ENCODE peak calls at places on chromosomes 5 and 9, in five cellular contexts. One of them, this sample, is unnamed.

GRCh38 chr9:129109952-129110739 is 447 bp downstream of the CRAT start:
- DNase-seq in A549: peak
- DNase-seq in activated effector memory CD4-positive, alpha-beta T cell treated with anti-CD3 and anti-CD28 coated beads, Interleukin-2, amount 50 U/mL, for 16 hours: no peak
- DNase-seq in transverse colon: peak
- DNase-seq in cardiac muscle cell: peak
- DNase-seq in this sample: no peak

GRCh38 chr9:79134654-79135053 is 437.1 kb upstream of the TLE4 start:
- DNase-seq in transverse colon: no peak
- DNase-seq in A549: peak
- DNase-seq in cardiac muscle cell: peak
- DNase-seq in activated effector memory CD4-positive, alpha-beta T cell treated with anti-CD3 and anti-CD28 coated beads, Interleukin-2, amount 50 U/mL, for 16 hours: no peak
- DNase-seq in this sample: no peak

GRCh38 chr9:21974542-21975409 is 19.4 kb downstream of the CDKN2A start:
- DNase-seq in cardiac muscle cell: peak
- DNase-seq in activated effector memory CD4-positive, alpha-beta T cell treated with anti-CD3 and anti-CD28 coated beads, Interleukin-2, amount 50 U/mL, for 16 hours: peak
- DNase-seq in transverse colon: no peak
- DNase-seq in A549: no peak
- DNase-seq in this sample: no peak

GRCh38 chr9:130632841-130633240 is 31.6 kb upstream of the PRDM12 start:
- DNase-seq in activated effector memory CD4-positive, alpha-beta T cell treated with anti-CD3 and anti-CD28 coated beads, Interleukin-2, amount 50 U/mL, for 16 hours: no peak
- DNase-seq in cardiac muscle cell: no peak
- DNase-seq in A549: no peak
- DNase-seq in transverse colon: no peak
- DNase-seq in this sample: no peak

GRCh38 chr5:77935516-77936364 is 159.6 kb upstream of the TBCA start:
- DNase-seq in transverse colon: no peak
- DNase-seq in A549: no peak
- DNase-seq in cardiac muscle cell: no peak
- DNase-seq in activated effector memory CD4-positive, alpha-beta T cell treated with anti-CD3 and anti-CD28 coated beads, Interleukin-2, amount 50 U/mL, for 16 hours: no peak
- DNase-seq in this sample: no peak

GRCh38 chr5:137122558-137122957 is 376.6 kb downstream of the SPOCK1 start:
- DNase-seq in activated effector memory CD4-positive, alpha-beta T cell treated with anti-CD3 and anti-CD28 coated beads, Interleukin-2, amount 50 U/mL, for 16 hours: no peak
- DNase-seq in transverse colon: no peak
- DNase-seq in A549: no peak
- DNase-seq in cardiac muscle cell: no peak
- DNase-seq in this sample: no peak

GRCh38 chr9:136576269-136576626 is 30.4 kb upstream of the NOTCH1 start:
- DNase-seq in activated effector memory CD4-positive, alpha-beta T cell treated with anti-CD3 and anti-CD28 coated beads, Interleukin-2, amount 50 U/mL, for 16 hours: no peak
- DNase-seq in A549: peak
- DNase-seq in transverse colon: no peak
- DNase-seq in cardiac muscle cell: no peak
- DNase-seq in this sample: no peak

GRCh38 chr5:175254155-175254554 is 189.8 kb downstream of the DRD1 start:
- DNase-seq in A549: no peak
- DNase-seq in cardiac muscle cell: no peak
- DNase-seq in transverse colon: no peak
- DNase-seq in activated effector memory CD4-positive, alpha-beta T cell treated with anti-CD3 and anti-CD28 coated beads, Interleukin-2, amount 50 U/mL, for 16 hours: no peak
- DNase-seq in this sample: no peak

GRCh38 chr9:93024986-93025630 is 33.4 kb upstream of the SUSD3 start:
- DNase-seq in activated effector memory CD4-positive, alpha-beta T cell treated with anti-CD3 and anti-CD28 coated beads, Interleukin-2, amount 50 U/mL, for 16 hours: peak
- DNase-seq in transverse colon: no peak
- DNase-seq in cardiac muscle cell: no peak
- DNase-seq in A549: no peak
- DNase-seq in this sample: peak

GRCh38 chr9:75140261-75140660 is 51.9 kb downstream of the OSTF1 start:
- DNase-seq in A549: no peak
- DNase-seq in cardiac muscle cell: no peak
- DNase-seq in transverse colon: no peak
- DNase-seq in activated effector memory CD4-positive, alpha-beta T cell treated with anti-CD3 and anti-CD28 coated beads, Interleukin-2, amount 50 U/mL, for 16 hours: no peak
- DNase-seq in this sample: no peak

GRCh38 chr5:132505641-132506040 is 15.1 kb upstream of the IRF1 start:
- DNase-seq in activated effector memory CD4-positive, alpha-beta T cell treated with anti-CD3 and anti-CD28 coated beads, Interleukin-2, amount 50 U/mL, for 16 hours: no peak
- DNase-seq in cardiac muscle cell: no peak
- DNase-seq in A549: no peak
- DNase-seq in transverse colon: no peak
- DNase-seq in this sample: no peak

GRCh38 chr9:13816837-13817236 is 497.1 kb downstream of the NFIB start:
- DNase-seq in activated effector memory CD4-positive, alpha-beta T cell treated with anti-CD3 and anti-CD28 coated beads, Interleukin-2, amount 50 U/mL, for 16 hours: no peak
- DNase-seq in transverse colon: no peak
- DNase-seq in cardiac muscle cell: no peak
- DNase-seq in A549: no peak
- DNase-seq in this sample: no peak

GRCh38 chr5:126597156-126597555 is 2.1 kb upstream of the ALDH7A1 start:
- DNase-seq in A549: peak
- DNase-seq in cardiac muscle cell: no peak
- DNase-seq in transverse colon: no peak
- DNase-seq in activated effector memory CD4-positive, alpha-beta T cell treated with anti-CD3 and anti-CD28 coated beads, Interleukin-2, amount 50 U/mL, for 16 hours: no peak
- DNase-seq in this sample: no peak

GRCh38 chr5:176675676-176676360 is 28.5 kb downstream of the TSPAN17 start:
- DNase-seq in cardiac muscle cell: peak
- DNase-seq in A549: peak
- DNase-seq in transverse colon: no peak
- DNase-seq in activated effector memory CD4-positive, alpha-beta T cell treated with anti-CD3 and anti-CD28 coated beads, Interleukin-2, amount 50 U/mL, for 16 hours: no peak
- DNase-seq in this sample: no peak

GRCh38 chr9:98698856-98699255 is 9.9 kb downstream of the GABBR2 start:
- DNase-seq in A549: no peak
- DNase-seq in cardiac muscle cell: no peak
- DNase-seq in activated effector memory CD4-positive, alpha-beta T cell treated with anti-CD3 and anti-CD28 coated beads, Interleukin-2, amount 50 U/mL, for 16 hours: no peak
- DNase-seq in transverse colon: no peak
- DNase-seq in this sample: no peak

GRCh38 chr9:75601280-75601679 is 289.2 kb upstream of the PCSK5 start:
- DNase-seq in A549: peak
- DNase-seq in transverse colon: no peak
- DNase-seq in cardiac muscle cell: peak
- DNase-seq in activated effector memory CD4-positive, alpha-beta T cell treated with anti-CD3 and anti-CD28 coated beads, Interleukin-2, amount 50 U/mL, for 16 hours: no peak
- DNase-seq in this sample: no peak

GRCh38 chr5:124651663-124652513 is 94.6 kb downstream of the ZNF608 start:
- DNase-seq in A549: peak
- DNase-seq in activated effector memory CD4-positive, alpha-beta T cell treated with anti-CD3 and anti-CD28 coated beads, Interleukin-2, amount 50 U/mL, for 16 hours: no peak
- DNase-seq in transverse colon: peak
- DNase-seq in cardiac muscle cell: peak
- DNase-seq in this sample: peak

GRCh38 chr9:133396952-133397351 is 20.8 kb downstream of the STKLD1 start:
- DNase-seq in activated effector memory CD4-positive, alpha-beta T cell treated with anti-CD3 and anti-CD28 coated beads, Interleukin-2, amount 50 U/mL, for 16 hours: no peak
- DNase-seq in transverse colon: no peak
- DNase-seq in A549: peak
- DNase-seq in cardiac muscle cell: peak
- DNase-seq in this sample: no peak

GRCh38 chr5:159784993-159785392 is 131.3 kb upstream of the ADRA1B start:
- DNase-seq in activated effector memory CD4-positive, alpha-beta T cell treated with anti-CD3 and anti-CD28 coated beads, Interleukin-2, amount 50 U/mL, for 16 hours: no peak
- DNase-seq in cardiac muscle cell: no peak
- DNase-seq in A549: no peak
- DNase-seq in transverse colon: no peak
- DNase-seq in this sample: no peak

GRCh38 chr5:55073211-55073610 is 29.2 kb upstream of the GZMA start:
- DNase-seq in transverse colon: no peak
- DNase-seq in cardiac muscle cell: no peak
- DNase-seq in A549: no peak
- DNase-seq in activated effector memory CD4-positive, alpha-beta T cell treated with anti-CD3 and anti-CD28 coated beads, Interleukin-2, amount 50 U/mL, for 16 hours: no peak
- DNase-seq in this sample: no peak

GRCh38 chr5:16735092-16735970 is 118.5 kb upstream of the RETREG1 start:
- DNase-seq in transverse colon: no peak
- DNase-seq in activated effector memory CD4-positive, alpha-beta T cell treated with anti-CD3 and anti-CD28 coated beads, Interleukin-2, amount 50 U/mL, for 16 hours: no peak
- DNase-seq in A549: no peak
- DNase-seq in cardiac muscle cell: no peak
- DNase-seq in this sample: no peak

GRCh38 chr5:181189363-181189961 is 15.5 kb downstream of the TRIM7 start:
- DNase-seq in A549: no peak
- DNase-seq in transverse colon: peak
- DNase-seq in activated effector memory CD4-positive, alpha-beta T cell treated with anti-CD3 and anti-CD28 coated beads, Interleukin-2, amount 50 U/mL, for 16 hours: peak
- DNase-seq in cardiac muscle cell: peak
- DNase-seq in this sample: no peak

GRCh38 chr9:79362100-79363081 is 209.4 kb upstream of the TLE4 start:
- DNase-seq in activated effector memory CD4-positive, alpha-beta T cell treated with anti-CD3 and anti-CD28 coated beads, Interleukin-2, amount 50 U/mL, for 16 hours: no peak
- DNase-seq in A549: peak
- DNase-seq in cardiac muscle cell: no peak
- DNase-seq in transverse colon: no peak
- DNase-seq in this sample: no peak

GRCh38 chr5:173123416-173123815 is 20.9 kb upstream of the BNIP1 start:
- DNase-seq in transverse colon: no peak
- DNase-seq in cardiac muscle cell: no peak
- DNase-seq in A549: peak
- DNase-seq in activated effector memory CD4-positive, alpha-beta T cell treated with anti-CD3 and anti-CD28 coated beads, Interleukin-2, amount 50 U/mL, for 16 hours: no peak
- DNase-seq in this sample: no peak

GRCh38 chr9:83327323-83327722 is 210.9 kb downstream of the FRMD3 start:
- DNase-seq in A549: peak
- DNase-seq in cardiac muscle cell: peak
- DNase-seq in transverse colon: no peak
- DNase-seq in activated effector memory CD4-positive, alpha-beta T cell treated with anti-CD3 and anti-CD28 coated beads, Interleukin-2, amount 50 U/mL, for 16 hours: no peak
- DNase-seq in this sample: no peak

This sample was measured in posterior vena cava.